ENCODE peak calls at places on chromosomes 12 and 14, in four cellular contexts. V is IMR-90, I is mesenchymal stem cell, H is H1. L is an unnamed sample. For H3K9me3, the result is how much of the 10 kb centered on the place peaks cover.

GRCh38 chr12:58954002-58954401 is 33.7 kb upstream of the LRIG3 start:
- DNase-seq in V (no peak), I (no peak), H (no peak), L (no peak)

GRCh38 chr12:31589582-31589895 is 1.4 kb downstream of the DENND5B start:
- DNase-seq in V (no peak), I (no peak), H (no peak), L (no peak)

GRCh38 chr14:55281316-55281839 is 10.2 kb downstream of the FBXO34 start:
- DNase-seq in V (no peak), I (peak), H (no peak), L (no peak)

GRCh38 chr12:20495997-20496396 is 127.7 kb downstream of the PDE3A start:
- DNase-seq in V (no peak), I (no peak), H (no peak), L (no peak)

GRCh38 chr14:31441273-31442110 is 15.8 kb downstream of the DTD2 start:
- DNase-seq in V (peak), I (peak), H (no peak), L (no peak)

GRCh38 chr14:100858838-100859220 is 32.9 kb downstream of the MEG3 start:
- DNase-seq in V (no peak), I (no peak), H (no peak), L (no peak)

GRCh38 chr12:115916910-115917668 is 360.4 kb downstream of the MED13L start:
- DNase-seq in V (no peak), I (no peak), H (peak), L (peak)

GRCh38 chr14:95533391-95533821 is 1.4 kb upstream of the GLRX5 start:
- DNase-seq in V (peak), I (peak), H (no peak), L (no peak)

GRCh38 chr12:52119398-52120254 is 40.1 kb downstream of the SMIM41 start:
- DNase-seq in V (no peak), I (peak), H (peak), L (peak)

GRCh38 chr12:109099426-109100020 is 2.1 kb downstream of the UNG start:
- DNase-seq in V (no peak), I (peak), H (no peak), L (no peak)

DNA sequence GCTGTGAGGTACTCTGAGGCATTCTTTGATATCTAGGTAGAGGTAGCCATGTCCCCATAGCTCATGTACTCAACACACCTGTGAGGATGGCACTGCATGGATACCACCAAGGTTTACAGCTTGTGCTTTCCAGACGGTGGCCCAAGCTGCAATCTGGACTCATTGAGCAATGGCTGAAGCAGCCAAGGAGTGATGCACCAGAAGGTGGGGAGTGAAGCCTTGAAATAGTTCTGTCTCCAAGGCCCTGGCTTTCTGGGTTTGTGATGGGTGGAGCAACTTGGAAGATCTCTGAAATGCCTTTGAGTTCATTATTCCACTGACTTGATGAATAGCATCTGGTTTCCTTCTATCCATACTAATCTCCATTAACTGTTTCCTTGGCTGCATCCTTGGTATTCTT is 290.0 kb upstream of the NOVA1 start:
- DNase-seq in V (no peak), I (no peak), H (no peak), L (no peak)
- H3K9me3 ChIP-seq in V (under half), I (under half), H (under half), L (under half)

GRCh38 chr12:131055093-131055465 is 101.4 kb downstream of the ADGRD1 start:
- DNase-seq in V (no peak), I (no peak), H (no peak), L (no peak)

GRCh38 chr12:131053567-131053966 is 99.9 kb downstream of the ADGRD1 start:
- DNase-seq in V (no peak), I (no peak), H (no peak), L (no peak)

GRCh38 chr12:131052891-131053290 is 99.2 kb downstream of the ADGRD1 start:
- DNase-seq in V (no peak), I (no peak), H (no peak), L (no peak)

GRCh38 chr12:131055596-131056233 is 102.0 kb downstream of the ADGRD1 start:
- DNase-seq in V (no peak), I (no peak), H (no peak), L (no peak)

GRCh38 chr12:131054345-131055092 is 100.8 kb downstream of the ADGRD1 start:
- DNase-seq in V (no peak), I (no peak), H (no peak), L (no peak)
- H3K14ac ChIP-seq in V (no peak), I (no peak), H (no peak), L (no peak)

GRCh38 chr12:81010641-81011040 is 67.2 kb upstream of the ACSS3 start:
- DNase-seq in V (no peak), I (no peak), H (no peak), L (no peak)
- H3K18ac ChIP-seq in V (no peak), I (no peak), H (no peak), L (no peak)

GRCh38 chr14:105860615-105861580 is 334.5 kb downstream of the TMEM121 start:
- DNase-seq in V (no peak), I (no peak), H (no peak), L (no peak)

GRCh38 chr14:105858676-105859025 is 332.3 kb downstream of the TMEM121 start:
- DNase-seq in V (no peak), I (no peak), H (no peak), L (no peak)

GRCh38 chr14:105857816-105858675 is 331.7 kb downstream of the TMEM121 start:
- DNase-seq in V (no peak), I (no peak), H (no peak), L (peak)

GRCh38 chr14:105861985-105862465 is 335.6 kb downstream of the TMEM121 start:
- DNase-seq in V (no peak), I (no peak), H (no peak), L (no peak)

GRCh38 chr14:105859717-105860614 is 333.6 kb downstream of the TMEM121 start:
- DNase-seq in V (no peak), I (no peak), H (no peak), L (no peak)
- H3K9me3 ChIP-seq in V (half or more), I (under half), H (half or more), L (half or more)

GRCh38 chr14:61524211-61524806 is 171.0 kb upstream of the HIF1A start:
- DNase-seq in V (peak), I (peak), H (no peak), L (no peak)

GRCh38 chr14:61526405-61527312 is 168.7 kb upstream of the HIF1A start:
- DNase-seq in V (no peak), I (no peak), H (no peak), L (no peak)

GRCh38 chr14:61523751-61524150 is 171.6 kb upstream of the HIF1A start:
- DNase-seq in V (no peak), I (no peak), H (no peak), L (no peak)

GRCh38 chr14:61525293-61526011 is 169.9 kb upstream of the HIF1A start:
- DNase-seq in V (peak), I (peak), H (no peak), L (no peak)

GRCh38 chr14:61524936-61525292 is 170.4 kb upstream of the HIF1A start:
- DNase-seq in V (no peak), I (no peak), H (no peak), L (no peak)
- H3K14ac ChIP-seq in V (peak), I (no peak), H (no peak), L (no peak)

L was measured in H9.